ENCODE peak calls at places on chromosomes 2 and 18, in five cellular contexts. K is GM23248, G is mammary epithelial cell, W is IMR-90, U is K562. D is an unnamed sample.

GRCh38 chr2:108536133-108536780 is 2.0 kb downstream of the LIMS1 start:
- DNase-seq in K (peak; percentile 48), G (peak; percentile 35), W (peak; percentile 62), U (peak; percentile 5), D (no peak)

GRCh38 chr2:191869178-191869577 is 22.3 kb upstream of the CAVIN2 start:
- DNase-seq in K (peak; percentile 27), G (no peak), W (peak; percentile 30), U (peak; percentile 46), D (no peak)

GRCh38 chr18:64119916-64120315 is 29.0 kb downstream of the LINC00305 start:
- DNase-seq in K (peak; percentile 12), G (no peak), W (no peak), U (no peak), D (no peak)

GRCh38 chr2:24121469-24121868 is 1.7 kb downstream of the PFN4 start:
- DNase-seq in K (no peak), G (no peak), W (no peak), U (no peak), D (no peak)

GRCh38 chr18:42078711-42079110 is 123.7 kb downstream of the PIK3C3 start:
- DNase-seq in K (no peak), G (no peak), W (peak; percentile 64), U (no peak), D (no peak)

GRCh38 chr2:64749446-64749845 is 95.7 kb upstream of the SERTAD2 start:
- DNase-seq in K (peak; percentile 13), G (no peak), W (no peak), U (no peak), D (no peak)

GRCh38 chr2:215684448-215685217 is 248.8 kb upstream of the FN1 start:
- DNase-seq in K (peak; percentile 86), G (peak; percentile 81), W (peak; percentile 76), U (no peak), D (no peak)

GRCh38 chr2:72891091-72891818 is 4.0 kb downstream of the SPR start:
- DNase-seq in K (peak; percentile 34), G (no peak), W (peak; percentile 23), U (no peak), D (no peak)

GRCh38 chr2:172120118-172120517 is 17.4 kb upstream of the DLX2 start:
- DNase-seq in K (peak; percentile 17), G (no peak), W (no peak), U (no peak), D (no peak)

GRCh38 chr2:30148850-30149249 is 2.0 kb downstream of the YPEL5 start:
- DNase-seq in K (no peak), G (no peak), W (no peak), U (no peak), D (no peak)
- H3K4me3 ChIP-seq in K (peak overlapping the region; percentile 74), G (no peak overlapping the region), W (no peak overlapping the region), U (no peak overlapping the region), D (no peak overlapping the region)

GRCh38 chr2:213188971-213189899 is 37.8 kb upstream of the IKZF2 start:
- DNase-seq in K (peak; percentile 62), G (no peak), W (peak; percentile 52), U (no peak), D (no peak)

GRCh38 chr2:213188533-213188867 is 37.1 kb upstream of the IKZF2 start:
- DNase-seq in K (no peak), G (no peak), W (no peak), U (no peak), D (no peak)

GRCh38 chr2:213185147-213185822 is 33.9 kb upstream of the IKZF2 start:
- DNase-seq in K (no peak), G (no peak), W (no peak), U (no peak), D (no peak)

GRCh38 chr2:213187386-213187785 is 36.0 kb upstream of the IKZF2 start:
- DNase-seq in K (peak; percentile 36), G (no peak), W (peak; percentile 24), U (no peak), D (no peak)

DNA sequence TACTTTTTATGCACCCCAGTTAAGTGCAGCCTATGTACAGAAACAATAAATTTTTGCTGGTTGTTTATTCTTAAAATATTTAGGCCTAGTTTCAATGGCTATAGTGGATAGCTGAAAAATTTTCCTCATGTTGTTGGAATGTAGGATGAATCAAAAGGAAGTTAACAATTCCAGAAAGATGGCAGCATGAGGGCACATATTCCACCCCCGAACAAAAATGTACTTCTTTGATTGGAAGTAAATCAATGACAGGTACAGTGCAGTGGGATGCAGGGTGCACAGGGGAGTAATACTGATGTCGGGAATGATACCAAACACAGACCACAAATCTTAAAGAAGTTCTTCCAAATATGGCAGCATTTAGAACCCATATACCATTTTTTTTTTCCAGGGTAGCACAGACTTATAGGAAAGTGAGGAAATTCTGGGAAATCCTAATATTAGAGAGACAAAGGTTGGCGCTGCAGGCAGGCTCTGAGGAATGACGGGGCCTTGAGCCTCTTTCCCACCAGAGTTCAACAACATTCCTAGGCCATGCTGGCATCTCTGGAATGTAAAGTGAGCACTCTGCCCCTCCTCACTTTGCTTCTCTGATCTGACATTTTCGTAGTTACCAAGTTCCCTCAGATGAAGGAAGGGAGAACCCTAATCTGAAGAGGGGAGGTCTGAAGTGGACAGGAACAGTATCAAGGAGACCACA is 36.6 kb upstream of the IKZF2 start:
- DNase-seq in K (peak; percentile 60), G (peak; percentile 44), W (peak; percentile 60), U (no peak), D (no peak)
- H3K9ac ChIP-seq in K (no peak overlapping the region), G (no peak overlapping the region), W (peak overlapping the region; percentile 35), U (no peak overlapping the region), D (no peak overlapping the region)

DNA sequence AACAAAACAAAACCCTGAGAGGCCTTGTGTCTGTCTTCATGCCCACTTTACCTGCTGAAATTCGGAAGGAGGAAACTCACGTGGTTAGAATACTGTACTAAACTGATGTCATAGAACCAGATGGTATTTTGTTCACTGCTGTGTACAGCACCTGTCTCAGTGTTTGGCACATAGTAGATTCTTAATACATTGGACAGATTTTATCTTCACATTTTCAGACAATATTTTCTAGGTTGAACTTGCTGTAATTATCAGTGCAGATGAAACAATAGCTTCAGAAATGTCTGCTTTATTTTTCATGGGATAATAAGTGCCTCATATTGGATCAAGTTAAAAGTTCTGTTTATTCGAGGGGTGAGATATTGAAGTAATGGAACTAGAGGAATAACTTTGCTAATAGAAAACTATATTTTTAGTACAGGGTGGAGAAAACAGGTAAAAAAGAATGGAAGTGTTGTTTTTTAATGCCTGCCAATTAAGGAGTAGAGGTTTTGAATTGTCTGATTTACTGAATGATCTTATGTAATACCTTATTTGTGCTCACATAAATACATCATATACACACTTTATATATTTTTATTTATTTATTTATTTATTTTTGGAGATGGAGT is 23.7 kb downstream of the DDX1 start:
- DNase-seq in K (no peak), G (no peak), W (no peak), U (no peak), D (no peak)
- H3K4me3 ChIP-seq in K (no peak overlapping the region), G (no peak overlapping the region), W (no peak overlapping the region), U (no peak overlapping the region), D (no peak overlapping the region)

DNA sequence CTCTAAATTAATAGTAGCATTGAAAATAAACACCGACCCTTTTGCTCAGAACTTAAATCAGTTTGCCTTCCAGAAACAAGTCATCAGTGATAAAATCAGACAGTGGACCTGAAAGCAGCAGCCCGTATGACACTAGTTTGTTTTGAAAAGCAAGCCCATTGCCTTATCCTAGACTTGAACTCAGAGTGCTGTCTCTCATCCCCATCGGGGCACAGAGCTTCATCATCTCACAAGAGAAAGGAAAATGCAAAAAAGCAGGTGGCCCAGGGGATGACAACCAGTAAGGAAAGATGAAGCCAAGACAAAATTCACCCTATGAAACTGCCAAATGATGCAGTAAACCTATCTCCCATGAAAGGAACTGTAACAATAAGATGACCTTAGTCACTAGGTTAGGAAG is 71.2 kb downstream of the CERKL start:
- DNase-seq in K (no peak), G (no peak), W (no peak), U (no peak), D (no peak)
- H3K9ac ChIP-seq in K (no peak overlapping the region), G (no peak overlapping the region), W (no peak overlapping the region), U (no peak overlapping the region), D (no peak overlapping the region)

GRCh38 chr2:47695800-47696477 is 87.0 kb upstream of the MSH6 start:
- DNase-seq in K (no peak), G (no peak), W (no peak), U (no peak), D (no peak)
- H3K4me3 ChIP-seq in K (no peak overlapping the region), G (no peak overlapping the region), W (no peak overlapping the region), U (no peak overlapping the region), D (no peak overlapping the region)

GRCh38 chr18:4631239-4631638 is 176.1 kb upstream of the DLGAP1 start:
- DNase-seq in K (no peak), G (no peak), W (no peak), U (no peak), D (no peak)
- H3K9ac ChIP-seq in K (no peak overlapping the region), G (no peak overlapping the region), W (no peak overlapping the region), U (no peak overlapping the region), D (no peak overlapping the region)

GRCh38 chr2:55420244-55420713 is 623 bp upstream of the CCDC88A start:
- DNase-seq in K (peak; percentile 68), G (no peak), W (no peak), U (no peak), D (no peak)

GRCh38 chr2:55419236-55419513 is 481 bp downstream of the CCDC88A start:
- DNase-seq in K (peak; percentile 64), G (no peak), W (peak; percentile 18), U (peak; percentile 28), D (no peak)

GRCh38 chr2:55419514-55420243 is at the start of gene CCDC88A:
- DNase-seq in K (peak; percentile 94), G (peak; percentile 97), W (peak; percentile 97), U (peak; percentile 92), D (peak; percentile 98)

GRCh38 chr2:55421326-55421725 is 1.7 kb upstream of the CCDC88A start:
- DNase-seq in K (no peak), G (no peak), W (no peak), U (no peak), D (no peak)

DNA sequence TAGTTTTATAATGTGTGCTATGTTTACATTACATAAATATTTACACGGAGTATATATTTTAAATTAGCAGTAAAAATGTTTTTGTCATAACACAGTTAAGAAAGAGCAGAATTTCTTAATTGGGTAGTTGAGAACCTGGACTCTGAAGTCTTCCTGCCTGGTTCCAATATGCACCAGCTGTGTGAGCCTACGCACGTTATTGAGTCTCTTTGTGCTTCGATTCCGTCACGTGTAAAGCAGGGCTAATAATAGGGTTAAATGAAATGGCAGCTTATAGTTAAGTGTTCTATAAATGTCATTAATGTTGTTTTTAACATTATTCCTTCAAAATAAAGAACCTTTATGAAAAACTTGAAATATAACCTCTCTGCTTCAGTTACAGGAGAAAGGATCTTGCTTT is 1.2 kb upstream of the CCDC88A start:
- DNase-seq in K (peak; percentile 17), G (no peak), W (no peak), U (no peak), D (no peak)
- H3K4me3 ChIP-seq in K (peak overlapping the region; percentile 89), G (no peak overlapping the region), W (no peak overlapping the region), U (no peak overlapping the region), D (no peak overlapping the region)